ENCODE peak calls at places on chromosomes 16 and 17, in nine cellular contexts. One of them, this sample, is unnamed.

GRCh38 chr16:81158964-81159363 is 62.8 kb upstream of the GCSH start:
- DNase-seq in fibroblast of the aortic adventitia: no peak
- DNase-seq in nephron progenitor cell: no peak
- DNase-seq in left ventricle myocardium inferior: no peak
- DNase-seq in omental fat pad: no peak
- DNase-seq in BE2C: no peak
- DNase-seq in HCT116: no peak
- DNase-seq in CD8-positive, alpha-beta T cell: no peak
- DNase-seq in IMR-90: no peak
- DNase-seq in this sample: no peak

GRCh38 chr17:39960406-39961053 is 2.3 kb upstream of the GSDMA start:
- DNase-seq in BE2C: no peak
- DNase-seq in CD8-positive, alpha-beta T cell: no peak
- DNase-seq in omental fat pad: no peak
- DNase-seq in HCT116: no peak
- DNase-seq in nephron progenitor cell: no peak
- DNase-seq in IMR-90: no peak
- DNase-seq in left ventricle myocardium inferior: no peak
- DNase-seq in fibroblast of the aortic adventitia: no peak
- DNase-seq in this sample: no peak

GRCh38 chr16:84414789-84415326 is 46.5 kb downstream of the ATP2C2 start:
- DNase-seq in omental fat pad: no peak
- DNase-seq in left ventricle myocardium inferior: peak
- DNase-seq in BE2C: no peak
- DNase-seq in CD8-positive, alpha-beta T cell: no peak
- DNase-seq in IMR-90: no peak
- DNase-seq in fibroblast of the aortic adventitia: no peak
- DNase-seq in HCT116: no peak
- DNase-seq in nephron progenitor cell: no peak
- DNase-seq in this sample: no peak

GRCh38 chr17:27207073-27207511 is 86.8 kb upstream of the WSB1 start:
- DNase-seq in nephron progenitor cell: no peak
- DNase-seq in CD8-positive, alpha-beta T cell: no peak
- DNase-seq in omental fat pad: no peak
- DNase-seq in HCT116: peak
- DNase-seq in fibroblast of the aortic adventitia: peak
- DNase-seq in IMR-90: peak
- DNase-seq in left ventricle myocardium inferior: no peak
- DNase-seq in BE2C: no peak
- DNase-seq in this sample: peak

GRCh38 chr16:86965331-86965730 is 351.9 kb downstream of the C16orf95 start:
- DNase-seq in BE2C: no peak
- DNase-seq in IMR-90: no peak
- DNase-seq in omental fat pad: no peak
- DNase-seq in HCT116: no peak
- DNase-seq in left ventricle myocardium inferior: no peak
- DNase-seq in fibroblast of the aortic adventitia: no peak
- DNase-seq in nephron progenitor cell: no peak
- DNase-seq in CD8-positive, alpha-beta T cell: no peak
- DNase-seq in this sample: no peak

GRCh38 chr17:39699818-39700147 is at the start of gene ERBB2:
- DNase-seq in CD8-positive, alpha-beta T cell: no peak
- DNase-seq in IMR-90: peak
- DNase-seq in fibroblast of the aortic adventitia: peak
- DNase-seq in omental fat pad: no peak
- DNase-seq in HCT116: peak
- DNase-seq in nephron progenitor cell: peak
- DNase-seq in BE2C: no peak
- DNase-seq in left ventricle myocardium inferior: peak
- DNase-seq in this sample: peak

GRCh38 chr17:39281806-39282205 is 56.1 kb upstream of the STAC2 start:
- DNase-seq in CD8-positive, alpha-beta T cell: no peak
- DNase-seq in IMR-90: peak
- DNase-seq in fibroblast of the aortic adventitia: peak
- DNase-seq in BE2C: no peak
- DNase-seq in HCT116: no peak
- DNase-seq in left ventricle myocardium inferior: no peak
- DNase-seq in nephron progenitor cell: no peak
- DNase-seq in omental fat pad: no peak
- DNase-seq in this sample: peak

GRCh38 chr17:2122641-2123302 is 67.9 kb downstream of the HIC1 start:
- DNase-seq in HCT116: no peak
- DNase-seq in nephron progenitor cell: no peak
- DNase-seq in IMR-90: peak
- DNase-seq in BE2C: peak
- DNase-seq in left ventricle myocardium inferior: peak
- DNase-seq in CD8-positive, alpha-beta T cell: no peak
- DNase-seq in fibroblast of the aortic adventitia: peak
- DNase-seq in omental fat pad: no peak
- DNase-seq in this sample: peak

GRCh38 chr17:78364436-78365281 is 4.8 kb upstream of the SOCS3 start:
- DNase-seq in BE2C: no peak
- DNase-seq in IMR-90: no peak
- DNase-seq in fibroblast of the aortic adventitia: no peak
- DNase-seq in omental fat pad: no peak
- DNase-seq in CD8-positive, alpha-beta T cell: no peak
- DNase-seq in nephron progenitor cell: no peak
- DNase-seq in left ventricle myocardium inferior: no peak
- DNase-seq in HCT116: no peak
- DNase-seq in this sample: no peak

GRCh38 chr17:34254651-34255380 is at the start of gene CCL2:
- DNase-seq in BE2C: peak
- DNase-seq in HCT116: no peak
- DNase-seq in CD8-positive, alpha-beta T cell: no peak
- DNase-seq in left ventricle myocardium inferior: peak
- DNase-seq in fibroblast of the aortic adventitia: peak
- DNase-seq in omental fat pad: no peak
- DNase-seq in IMR-90: peak
- DNase-seq in nephron progenitor cell: peak
- DNase-seq in this sample: peak

GRCh38 chr17:28916302-28916934 is 13.5 kb upstream of the DHRS13 start:
- DNase-seq in BE2C: no peak
- DNase-seq in IMR-90: peak
- DNase-seq in left ventricle myocardium inferior: no peak
- DNase-seq in nephron progenitor cell: peak
- DNase-seq in HCT116: peak
- DNase-seq in fibroblast of the aortic adventitia: peak
- DNase-seq in CD8-positive, alpha-beta T cell: no peak
- DNase-seq in omental fat pad: no peak
- DNase-seq in this sample: peak

GRCh38 chr17:58671969-58672368 is 19.9 kb downstream of the TEX14 start:
- DNase-seq in CD8-positive, alpha-beta T cell: no peak
- DNase-seq in fibroblast of the aortic adventitia: no peak
- DNase-seq in left ventricle myocardium inferior: no peak
- DNase-seq in BE2C: no peak
- DNase-seq in IMR-90: no peak
- DNase-seq in HCT116: no peak
- DNase-seq in nephron progenitor cell: no peak
- DNase-seq in omental fat pad: no peak
- DNase-seq in this sample: no peak

GRCh38 chr17:58329035-58329807 is 626 bp upstream of the TSPOAP1 start:
- DNase-seq in omental fat pad: no peak
- DNase-seq in fibroblast of the aortic adventitia: no peak
- DNase-seq in nephron progenitor cell: no peak
- DNase-seq in BE2C: no peak
- DNase-seq in HCT116: no peak
- DNase-seq in CD8-positive, alpha-beta T cell: peak
- DNase-seq in left ventricle myocardium inferior: peak
- DNase-seq in IMR-90: no peak
- DNase-seq in this sample: no peak

GRCh38 chr17:6455321-6455705 is 11.1 kb downstream of the PIMREG start:
- DNase-seq in BE2C: no peak
- DNase-seq in CD8-positive, alpha-beta T cell: peak
- DNase-seq in IMR-90: peak
- DNase-seq in omental fat pad: no peak
- DNase-seq in left ventricle myocardium inferior: no peak
- DNase-seq in HCT116: no peak
- DNase-seq in nephron progenitor cell: peak
- DNase-seq in fibroblast of the aortic adventitia: no peak
- DNase-seq in this sample: peak

GRCh38 chr17:21539146-21539545 is 153.2 kb upstream of the KCNJ18 start:
- DNase-seq in fibroblast of the aortic adventitia: peak
- DNase-seq in left ventricle myocardium inferior: no peak
- DNase-seq in HCT116: no peak
- DNase-seq in omental fat pad: no peak
- DNase-seq in IMR-90: peak
- DNase-seq in CD8-positive, alpha-beta T cell: no peak
- DNase-seq in nephron progenitor cell: no peak
- DNase-seq in BE2C: no peak
- DNase-seq in this sample: peak

GRCh38 chr17:29929544-29930398 is at the start of gene SSH2:
- DNase-seq in IMR-90: peak
- DNase-seq in omental fat pad: peak
- DNase-seq in nephron progenitor cell: peak
- DNase-seq in left ventricle myocardium inferior: peak
- DNase-seq in BE2C: peak
- DNase-seq in fibroblast of the aortic adventitia: peak
- DNase-seq in CD8-positive, alpha-beta T cell: peak
- DNase-seq in HCT116: peak
- DNase-seq in this sample: peak

GRCh38 chr16:23847938-23848337 is 12.2 kb downstream of the PRKCB start:
- DNase-seq in omental fat pad: no peak
- DNase-seq in left ventricle myocardium inferior: no peak
- DNase-seq in nephron progenitor cell: no peak
- DNase-seq in fibroblast of the aortic adventitia: no peak
- DNase-seq in HCT116: no peak
- DNase-seq in BE2C: no peak
- DNase-seq in IMR-90: no peak
- DNase-seq in CD8-positive, alpha-beta T cell: no peak
- DNase-seq in this sample: no peak

GRCh38 chr16:66741131-66741900 is 10.1 kb downstream of the DYNC1LI2 start:
- DNase-seq in fibroblast of the aortic adventitia: peak
- DNase-seq in IMR-90: peak
- DNase-seq in omental fat pad: peak
- DNase-seq in left ventricle myocardium inferior: peak
- DNase-seq in BE2C: peak
- DNase-seq in HCT116: peak
- DNase-seq in nephron progenitor cell: no peak
- DNase-seq in CD8-positive, alpha-beta T cell: no peak
- DNase-seq in this sample: peak

GRCh38 chr17:49180303-49180702 is 30.1 kb downstream of the GNGT2 start:
- DNase-seq in left ventricle myocardium inferior: peak
- DNase-seq in omental fat pad: peak
- DNase-seq in HCT116: peak
- DNase-seq in IMR-90: peak
- DNase-seq in nephron progenitor cell: peak
- DNase-seq in CD8-positive, alpha-beta T cell: peak
- DNase-seq in BE2C: peak
- DNase-seq in fibroblast of the aortic adventitia: peak
- DNase-seq in this sample: peak

GRCh38 chr16:68387301-68387700 is 61.0 kb downstream of the SMPD3 start:
- DNase-seq in left ventricle myocardium inferior: no peak
- DNase-seq in BE2C: no peak
- DNase-seq in IMR-90: no peak
- DNase-seq in omental fat pad: no peak
- DNase-seq in HCT116: no peak
- DNase-seq in fibroblast of the aortic adventitia: no peak
- DNase-seq in CD8-positive, alpha-beta T cell: no peak
- DNase-seq in nephron progenitor cell: no peak
- DNase-seq in this sample: no peak

GRCh38 chr17:48051706-48052486 is 3.7 kb downstream of the NFE2L1 start:
- DNase-seq in nephron progenitor cell: no peak
- DNase-seq in BE2C: peak
- DNase-seq in left ventricle myocardium inferior: peak
- DNase-seq in fibroblast of the aortic adventitia: peak
- DNase-seq in omental fat pad: no peak
- DNase-seq in CD8-positive, alpha-beta T cell: no peak
- DNase-seq in HCT116: no peak
- DNase-seq in IMR-90: peak
- DNase-seq in this sample: peak
- TF ChIP-seq CTCF in nephron progenitor cell: no peak
- TF ChIP-seq CTCF in BE2C: peak
- TF ChIP-seq CTCF in left ventricle myocardium inferior: peak
- TF ChIP-seq CTCF in fibroblast of the aortic adventitia: peak
- TF ChIP-seq CTCF in omental fat pad: no peak
- TF ChIP-seq CTCF in CD8-positive, alpha-beta T cell: no peak
- TF ChIP-seq CTCF in HCT116: no peak
- TF ChIP-seq CTCF in IMR-90: peak
- TF ChIP-seq CTCF in this sample: peak

DNA sequence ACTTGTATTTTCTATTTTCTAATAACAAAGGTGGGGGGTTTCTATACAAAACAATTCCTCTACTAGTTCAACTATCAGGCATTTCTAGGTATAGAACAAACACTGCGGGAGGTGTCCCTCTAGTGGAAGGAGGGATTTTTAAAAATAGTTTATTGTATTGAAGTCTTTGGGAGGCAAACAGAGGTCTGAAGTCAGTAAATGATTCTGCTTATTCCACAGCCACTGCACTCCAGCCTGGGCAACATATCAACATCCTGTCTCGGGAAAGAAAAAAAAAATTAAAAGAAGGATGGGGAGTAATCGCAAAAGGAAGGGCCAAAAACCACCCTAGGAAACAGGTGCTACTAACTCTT is 648 bp upstream of the ERCC4 start:
- DNase-seq in HCT116: peak
- DNase-seq in CD8-positive, alpha-beta T cell: no peak
- DNase-seq in BE2C: no peak
- DNase-seq in nephron progenitor cell: no peak
- DNase-seq in IMR-90: peak
- DNase-seq in fibroblast of the aortic adventitia: peak
- DNase-seq in left ventricle myocardium inferior: no peak
- DNase-seq in omental fat pad: no peak
- DNase-seq in this sample: peak
- TF ChIP-seq CTCF in HCT116: no peak
- TF ChIP-seq CTCF in CD8-positive, alpha-beta T cell: peak
- TF ChIP-seq CTCF in BE2C: peak
- TF ChIP-seq CTCF in nephron progenitor cell: no peak
- TF ChIP-seq CTCF in IMR-90: peak
- TF ChIP-seq CTCF in fibroblast of the aortic adventitia: peak
- TF ChIP-seq CTCF in left ventricle myocardium inferior: no peak
- TF ChIP-seq CTCF in omental fat pad: no peak
- TF ChIP-seq CTCF in this sample: peak

GRCh38 chr16:30650369-30651123 is at the start of gene PRR14:
- DNase-seq in left ventricle myocardium inferior: peak
- DNase-seq in HCT116: peak
- DNase-seq in CD8-positive, alpha-beta T cell: peak
- DNase-seq in fibroblast of the aortic adventitia: peak
- DNase-seq in IMR-90: peak
- DNase-seq in nephron progenitor cell: peak
- DNase-seq in BE2C: peak
- DNase-seq in omental fat pad: peak
- DNase-seq in this sample: peak
- TF ChIP-seq CTCF in left ventricle myocardium inferior: peak
- TF ChIP-seq CTCF in HCT116: no peak
- TF ChIP-seq CTCF in CD8-positive, alpha-beta T cell: no peak
- TF ChIP-seq CTCF in fibroblast of the aortic adventitia: peak
- TF ChIP-seq CTCF in IMR-90: peak
- TF ChIP-seq CTCF in nephron progenitor cell: no peak
- TF ChIP-seq CTCF in BE2C: peak
- TF ChIP-seq CTCF in omental fat pad: no peak
- TF ChIP-seq CTCF in this sample: peak

DNA sequence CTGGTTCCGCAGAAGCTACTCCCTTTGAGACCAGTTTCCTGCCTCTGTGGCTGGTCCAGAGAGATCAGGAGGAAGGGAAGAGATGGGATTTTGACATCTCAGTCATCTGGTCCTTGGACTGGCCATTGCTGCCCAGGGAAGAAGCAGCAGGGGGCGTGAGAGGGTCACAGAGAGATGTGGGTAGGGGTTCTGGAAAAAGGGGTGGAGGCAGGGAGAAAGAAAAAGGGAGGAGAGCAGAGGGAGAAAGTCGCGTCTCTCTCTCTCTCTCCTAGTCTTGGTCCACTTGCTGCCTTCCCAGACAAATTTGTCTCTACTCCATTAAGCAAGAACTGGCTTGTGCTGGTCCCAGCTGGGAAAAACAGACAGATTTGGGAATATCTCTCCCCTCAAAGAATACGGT is 4.4 kb downstream of the SHBG start:
- DNase-seq in omental fat pad: no peak
- DNase-seq in IMR-90: peak
- DNase-seq in BE2C: peak
- DNase-seq in nephron progenitor cell: peak
- DNase-seq in left ventricle myocardium inferior: peak
- DNase-seq in CD8-positive, alpha-beta T cell: no peak
- DNase-seq in HCT116: no peak
- DNase-seq in fibroblast of the aortic adventitia: peak
- DNase-seq in this sample: peak
- TF ChIP-seq CTCF in omental fat pad: no peak
- TF ChIP-seq CTCF in IMR-90: peak
- TF ChIP-seq CTCF in BE2C: peak
- TF ChIP-seq CTCF in nephron progenitor cell: peak
- TF ChIP-seq CTCF in left ventricle myocardium inferior: peak
- TF ChIP-seq CTCF in CD8-positive, alpha-beta T cell: no peak
- TF ChIP-seq CTCF in HCT116: peak
- TF ChIP-seq CTCF in fibroblast of the aortic adventitia: peak
- TF ChIP-seq CTCF in this sample: peak